ENCODE peak calls at places on chromosomes 3 and 15, in nine cellular contexts. E is lung, F is endothelial cell of umbilical vein, D is psoas muscle, N is fibroblast of lung, W is suprapubic skin, K is HFF-Myc, O is AG09309, B is dorsolateral prefrontal cortex. A is an unnamed sample.

GRCh38 chr15:101024709-101025108 is 105.6 kb downstream of the LRRK1 start:
- DNase-seq in W (peak), K (no peak), B (no peak), O (no peak), E (peak), F (no peak), N (no peak), D (no peak), A (peak)

GRCh38 chr3:177521305-177521704 is 324.0 kb upstream of the TBL1XR1 start:
- DNase-seq in O (no peak), B (no peak), N (no peak), F (no peak), D (no peak), K (no peak), E (peak), W (no peak), A (no peak)

GRCh38 chr3:15983232-15983631 is 185.5 kb upstream of the ANKRD28 start:
- DNase-seq in B (no peak), D (no peak), N (peak), E (no peak), O (peak), F (no peak), K (peak), W (no peak), A (no peak)

GRCh38 chr15:34365836-34366235 is 1.2 kb downstream of the LPCAT4 start:
- DNase-seq in E (no peak), N (no peak), K (no peak), D (no peak), B (no peak), W (no peak), O (no peak), F (no peak), A (no peak)

GRCh38 chr3:99579246-99579645 is 59.1 kb upstream of the COL8A1 start:
- DNase-seq in O (no peak), D (no peak), W (no peak), E (no peak), N (peak), F (peak), B (no peak), K (no peak), A (no peak)

GRCh38 chr3:184177331-184177731 is 2.7 kb downstream of the AP2M1 start:
- DNase-seq in W (no peak), O (no peak), K (no peak), E (no peak), N (peak), B (no peak), D (peak), F (peak), A (no peak)

GRCh38 chr3:123688241-123688747 is 103.4 kb upstream of the HACD2 start:
- DNase-seq in F (peak), B (no peak), O (peak), W (no peak), N (peak), K (peak), D (no peak), E (no peak), A (no peak)

GRCh38 chr3:144105542-144105941 is 133.9 kb downstream of the DIPK2A start:
- DNase-seq in F (no peak), D (no peak), K (no peak), B (no peak), O (no peak), E (no peak), W (no peak), N (no peak), A (no peak)

GRCh38 chr3:176988795-176989194 is 208.5 kb downstream of the TBL1XR1 start:
- DNase-seq in D (no peak), F (no peak), O (no peak), K (no peak), B (no peak), N (no peak), E (no peak), W (no peak), A (no peak)

GRCh38 chr3:32626650-32627049 is 56.0 kb upstream of the DYNC1LI1 start:
- DNase-seq in W (no peak), O (peak), B (no peak), D (no peak), N (no peak), K (no peak), E (no peak), F (no peak), A (no peak)

GRCh38 chr3:153768559-153769469 is 352.4 kb upstream of the ARHGEF26 start:
- DNase-seq in O (peak), B (no peak), F (peak), D (no peak), W (no peak), K (peak), N (peak), E (peak), A (peak)

GRCh38 chr15:99436472-99437314 is 129.1 kb upstream of the MEF2A start:
- DNase-seq in E (no peak), K (no peak), W (peak), D (peak), N (no peak), F (no peak), B (no peak), O (no peak), A (peak)

GRCh38 chr15:69554321-69554961 is 101.8 kb downstream of the RPLP1 start:
- DNase-seq in K (no peak), B (no peak), F (no peak), O (no peak), W (no peak), D (no peak), E (no peak), N (peak), A (no peak)

GRCh38 chr3:134029256-134029733 is 430 bp downstream of the SLCO2A1 start:
- DNase-seq in E (no peak), B (no peak), F (peak), N (peak), D (no peak), O (no peak), K (no peak), W (no peak), A (no peak)

GRCh38 chr15:66679657-66680108 is 22.4 kb upstream of the SMAD6 start:
- DNase-seq in E (no peak), O (no peak), W (no peak), N (peak), B (no peak), D (no peak), K (no peak), F (no peak), A (no peak)

GRCh38 chr15:36484038-36484778 is 95.2 kb upstream of the CDIN1 start:
- DNase-seq in B (no peak), K (no peak), F (no peak), D (no peak), E (no peak), O (no peak), W (no peak), N (peak), A (no peak)

GRCh38 chr15:49187537-49188245 is 17.6 kb downstream of the GALK2 start:
- DNase-seq in F (no peak), O (no peak), W (no peak), E (no peak), K (no peak), B (no peak), D (no peak), N (peak), A (no peak)

GRCh38 chr15:93362203-93362602 is 273.2 kb upstream of the RGMA start:
- DNase-seq in K (no peak), B (no peak), F (no peak), W (no peak), E (no peak), O (no peak), N (no peak), D (no peak), A (no peak)

GRCh38 chr15:88108991-88109390 is 147.5 kb downstream of the NTRK3 start:
- DNase-seq in E (no peak), O (no peak), D (no peak), F (no peak), W (no peak), B (peak), K (no peak), N (no peak), A (no peak)

GRCh38 chr3:124686028-124686670 is 44.1 kb upstream of the UMPS start:
- DNase-seq in N (no peak), B (no peak), K (no peak), W (no peak), E (no peak), D (no peak), F (no peak), O (no peak), A (peak)

GRCh38 chr3:133821767-133822638 is 16.4 kb downstream of the SRPRB start:
- DNase-seq in E (no peak), B (no peak), K (peak), W (no peak), D (peak), N (peak), F (peak), O (peak), A (peak)

GRCh38 chr3:123883656-123884257 is 375 bp downstream of the MYLK start:
- DNase-seq in D (no peak), B (no peak), F (no peak), N (peak), K (no peak), O (no peak), E (no peak), W (no peak), A (no peak)

GRCh38 chr3:127089487-127090145 is 103.3 kb upstream of the PRR23E start:
- DNase-seq in K (no peak), F (no peak), D (peak), O (no peak), W (no peak), E (no peak), N (peak), B (no peak), A (no peak)

GRCh38 chr3:22231061-22231460 is 480.1 kb upstream of the ZNF385D start:
- DNase-seq in F (no peak), O (no peak), D (no peak), N (peak), W (no peak), E (no peak), B (no peak), K (no peak), A (no peak)

GRCh38 chr3:122322095-122323075 is 2.7 kb upstream of the CSTA start:
- DNase-seq in K (no peak), N (no peak), O (no peak), B (no peak), D (no peak), F (no peak), W (no peak), E (no peak), A (no peak)

GRCh38 chr15:87660494-87661129 is 595.9 kb downstream of the NTRK3 start:
- DNase-seq in D (no peak), B (no peak), F (no peak), O (no peak), E (no peak), W (no peak), K (no peak), N (no peak), A (no peak)

GRCh38 chr3:57791245-57791644 is 35.1 kb downstream of the SLMAP start:
- DNase-seq in K (no peak), O (no peak), D (no peak), N (peak), W (no peak), F (peak), B (no peak), E (no peak), A (no peak)

GRCh38 chr15:38610748-38611147 is 46.1 kb upstream of the RASGRP1 start:
- DNase-seq in N (no peak), F (no peak), O (no peak), K (no peak), B (no peak), D (no peak), E (no peak), W (no peak), A (no peak)

GRCh38 chr3:194129581-194130133 is 6.3 kb upstream of the HES1 start:
- DNase-seq in N (no peak), O (no peak), B (no peak), K (no peak), E (no peak), F (no peak), W (no peak), D (no peak), A (no peak)

GRCh38 chr3:61162965-61163364 is 88.3 kb downstream of the FHIT start:
- DNase-seq in F (no peak), K (no peak), O (no peak), W (no peak), B (no peak), E (no peak), D (no peak), N (no peak), A (no peak)

GRCh38 chr15:29888651-29889050 is 66.4 kb upstream of the TJP1 start:
- DNase-seq in W (no peak), D (no peak), K (no peak), B (no peak), F (no peak), E (no peak), N (peak), O (no peak), A (no peak)

GRCh38 chr15:48800245-48800644 is 10.6 kb downstream of the CEP152 start:
- DNase-seq in B (no peak), N (no peak), O (no peak), E (no peak), F (no peak), D (no peak), W (no peak), K (no peak), A (no peak)

GRCh38 chr3:40608091-40608490 is 83.3 kb downstream of the ZNF621 start:
- DNase-seq in O (no peak), E (no peak), W (no peak), N (no peak), D (no peak), F (no peak), K (no peak), B (no peak), A (no peak)

GRCh38 chr3:73955671-73956070 is 330.9 kb upstream of the PDZRN3 start:
- DNase-seq in N (no peak), O (no peak), K (no peak), D (no peak), E (no peak), W (no peak), B (no peak), F (no peak), A (no peak)

GRCh38 chr3:14836049-14836468 is 17.3 kb downstream of the FGD5 start:
- DNase-seq in N (peak), K (no peak), O (no peak), F (no peak), D (peak), E (peak), W (peak), B (no peak), A (peak)

DNA sequence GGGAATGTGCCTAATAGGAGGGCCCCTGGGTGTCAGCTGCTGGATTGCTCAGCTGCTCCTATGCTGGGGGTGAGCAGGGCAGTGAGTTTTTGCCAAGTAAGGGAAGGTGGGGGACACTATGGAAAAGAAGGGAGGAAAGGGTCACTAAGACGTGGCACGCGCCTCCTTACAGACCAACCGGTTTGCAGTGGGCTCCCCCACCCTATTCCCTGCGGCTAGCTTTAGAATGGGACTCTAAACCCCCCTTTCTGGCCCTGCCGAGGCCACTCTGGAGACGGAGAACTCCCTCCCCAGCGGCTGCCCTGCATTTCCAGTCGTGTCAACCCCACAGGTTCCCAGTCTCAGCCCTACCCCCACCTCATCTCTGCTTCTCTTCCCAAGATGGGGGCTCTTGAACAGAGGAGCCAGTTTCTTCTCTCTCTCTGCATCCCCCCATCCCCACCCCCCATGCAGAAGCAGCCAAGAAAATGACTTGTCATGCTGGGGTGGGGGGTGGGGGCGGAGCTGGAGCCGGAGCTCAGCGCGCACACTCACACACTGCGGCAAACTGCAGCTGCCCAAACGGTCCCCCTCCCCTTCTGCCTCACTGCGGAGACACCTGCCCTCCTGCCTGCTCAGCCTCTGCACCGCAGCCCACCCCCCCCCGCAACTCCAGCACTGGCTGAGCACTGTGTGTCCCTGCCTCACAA is 809 bp downstream of the MAP1A start:
- DNase-seq in N (peak), K (no peak), E (no peak), D (no peak), B (peak), F (peak), O (no peak), W (no peak), A (peak)
- H3K4me3 ChIP-seq in N (peak), K (peak), E (no peak), D (peak), B (peak), F (peak), O (peak), W (peak), A (peak)

DNA sequence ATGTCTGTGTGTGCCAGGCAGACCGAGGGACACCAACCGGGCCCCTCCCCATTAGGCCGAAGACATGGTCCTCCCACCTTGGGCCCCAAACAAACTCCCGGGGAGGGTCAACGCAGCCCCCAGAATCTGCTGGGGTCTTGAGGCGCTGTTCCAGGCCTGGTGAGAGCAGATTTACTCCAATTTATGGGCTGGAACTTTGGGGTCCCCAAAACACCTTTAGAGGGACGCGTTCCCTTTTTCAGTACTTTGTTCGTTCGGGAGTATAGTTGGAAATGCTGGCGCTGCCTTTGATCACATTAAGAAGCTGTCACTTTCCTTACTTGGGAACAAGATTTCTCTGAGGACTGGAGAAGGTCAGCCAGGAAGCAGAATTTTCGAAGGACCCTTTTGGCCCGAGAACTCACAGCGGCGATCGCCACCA is 2.3 kb downstream of the GATA2 start:
- DNase-seq in D (no peak), W (peak), N (no peak), K (no peak), E (no peak), F (peak), B (no peak), O (no peak), A (no peak)
- H3K4me3 ChIP-seq in D (peak), W (peak), N (peak), K (peak), E (peak), F (peak), B (no peak), O (peak), A (peak)

DNA sequence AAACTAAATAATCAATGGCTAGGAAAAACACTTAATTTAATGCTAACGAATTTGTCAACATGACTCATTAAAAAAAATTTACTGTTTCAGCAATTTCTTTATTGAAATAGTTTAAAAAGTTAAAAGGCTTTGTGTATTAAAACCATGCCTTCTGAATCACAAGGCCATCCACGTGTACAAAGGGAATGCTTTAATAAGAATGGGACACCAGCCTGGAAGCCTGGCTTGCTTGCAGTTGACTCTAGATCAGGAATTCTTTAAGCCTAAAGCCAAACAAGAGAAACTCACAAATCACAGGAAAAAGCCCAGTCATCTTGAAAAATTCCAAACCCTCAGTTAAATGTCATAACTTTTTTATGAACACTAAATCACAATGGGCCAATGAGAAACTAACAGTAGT is 137.6 kb downstream of the PEAK1 start:
- DNase-seq in O (peak), W (no peak), F (peak), K (peak), B (no peak), E (no peak), N (peak), D (no peak), A (no peak)
- H3K4me3 ChIP-seq in O (no peak), W (no peak), F (no peak), K (no peak), B (no peak), E (no peak), N (no peak), D (no peak), A (no peak)

DNA sequence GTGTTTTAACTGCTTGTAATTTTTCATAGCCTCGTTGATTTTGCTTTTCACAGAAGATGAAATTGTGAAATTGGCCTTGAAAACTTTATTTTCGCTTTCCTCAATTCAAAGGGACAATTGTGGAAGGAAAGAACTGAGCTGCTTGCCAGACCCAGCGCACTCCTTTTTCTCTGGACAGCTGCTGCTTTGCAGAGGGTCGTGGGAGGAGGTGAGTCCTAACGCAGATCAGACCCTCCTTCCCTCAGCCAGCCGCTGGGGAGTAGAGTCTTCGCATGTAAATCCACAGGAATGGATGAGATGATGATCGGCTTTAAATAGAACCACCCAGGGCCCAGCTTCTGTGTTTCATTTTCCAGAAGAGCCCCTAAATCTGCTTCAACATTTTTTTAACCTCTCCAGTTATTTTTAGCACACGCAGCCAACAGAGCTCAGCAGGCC is 42.7 kb upstream of the UBE2E1 start:
- DNase-seq in D (no peak), K (no peak), E (no peak), F (peak), B (peak), O (no peak), W (no peak), N (peak), A (no peak)
- H3K4me3 ChIP-seq in D (peak), K (peak), E (no peak), F (no peak), B (peak), O (peak), W (peak), N (peak), A (peak)

GRCh38 chr3:147384210-147385058 is 21.9 kb downstream of the ZIC4 start:
- DNase-seq in B (peak), O (no peak), W (no peak), F (no peak), N (no peak), D (no peak), K (no peak), E (no peak), A (no peak)
- H3K4me3 ChIP-seq in B (no peak), O (no peak), W (no peak), F (no peak), N (no peak), D (no peak), K (no peak), E (no peak), A (no peak)

DNA sequence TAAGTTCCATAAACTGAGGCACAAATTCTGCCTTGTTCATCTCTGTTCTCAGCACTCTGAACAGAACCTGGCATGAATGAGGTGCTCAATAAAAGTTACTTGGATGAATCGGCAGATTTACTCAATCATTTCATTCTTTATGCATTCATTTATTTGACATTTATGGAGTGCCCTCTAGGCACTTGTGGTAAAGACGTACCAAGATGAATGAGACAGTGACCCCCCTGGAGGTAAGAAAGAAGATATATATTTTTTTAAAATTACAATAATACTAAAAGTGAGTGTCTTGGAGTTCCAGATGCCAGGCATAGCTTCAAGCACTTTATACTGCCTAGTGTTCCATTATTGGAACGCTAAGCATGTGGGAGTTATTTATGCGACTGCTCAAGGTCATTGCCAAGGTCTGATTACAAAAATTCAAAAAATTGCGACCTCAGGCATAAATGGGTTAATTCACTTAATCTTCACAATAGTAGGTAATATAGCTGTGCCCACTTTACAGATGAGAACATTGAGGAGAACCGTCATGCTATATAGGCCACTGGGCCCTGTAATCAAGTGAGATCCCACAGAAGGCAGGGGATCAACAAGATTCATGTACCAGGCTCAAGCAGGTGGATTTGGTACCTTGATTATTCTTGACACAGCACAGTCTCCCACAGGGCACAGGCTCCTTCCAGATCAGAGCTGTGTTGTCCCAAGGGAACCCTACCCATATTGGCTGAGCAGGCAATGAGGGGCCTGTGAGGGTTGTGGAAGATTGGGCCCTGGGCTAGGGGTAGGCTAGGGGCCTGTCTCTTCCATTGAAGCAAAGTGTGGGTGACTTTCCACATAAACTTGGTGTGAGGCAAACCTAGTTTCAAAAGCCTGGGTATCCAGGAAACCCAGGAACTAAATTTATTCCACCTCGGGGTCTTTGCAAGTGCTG is 10.7 kb downstream of the XIRP1 start:
- DNase-seq in W (peak), B (no peak), O (no peak), K (no peak), D (no peak), E (no peak), F (no peak), N (no peak), A (no peak)
- H3K4me3 ChIP-seq in W (peak), B (peak), O (no peak), K (no peak), D (peak), E (no peak), F (no peak), N (no peak), A (peak)

A was measured in right atrium auricular region.